ENCODE peak calls at places on chromosomes 6 and 20, in four cellular contexts. A is lower lobe of right lung, X is RWPE1, B is thoracic aorta. S is an unnamed sample.
A peak's percentile ranks its signal among the peaks of the same experiment; 100 is the strongest.

GRCh38 chr6:27582928-27583725 is 110.2 kb upstream of the ZNF184 start:
- DNase-seq in A (no peak), X (no peak), B (no peak), S (peak; percentile 72)

GRCh38 chr20:47795214-47795667 is 10.0 kb upstream of the SULF2 start:
- DNase-seq in A (peak; percentile 38), X (peak; percentile 66), B (peak; percentile 56), S (no peak)

GRCh38 chr20:45337367-45338120 is 10.7 kb downstream of the SDC4 start:
- DNase-seq in A (peak; percentile 71), X (peak; percentile 89), B (peak; percentile 49), S (peak; percentile 93)

GRCh38 chr6:79719248-79719975 is 88.3 kb downstream of the SH3BGRL2 start:
- DNase-seq in A (no peak), X (no peak), B (no peak), S (peak; percentile 55)

GRCh38 chr6:137117605-137118004 is 55.8 kb downstream of the IL22RA2 start:
- DNase-seq in A (no peak), X (no peak), B (no peak), S (no peak)

GRCh38 chr20:51372966-51373365 is 169.6 kb downstream of the NFATC2 start:
- DNase-seq in A (no peak), X (no peak), B (no peak), S (no peak)

GRCh38 chr6:89044988-89045387 is 35.6 kb upstream of the PNRC1 start:
- DNase-seq in A (peak; percentile 71), X (no peak), B (no peak), S (no peak)

GRCh38 chr6:41571066-41571780 is 25.0 kb downstream of the FOXP4 start:
- DNase-seq in A (no peak), X (no peak), B (no peak), S (no peak)

GRCh38 chr20:36248836-36249235 is 12.6 kb downstream of the AAR2 start:
- DNase-seq in A (no peak), X (no peak), B (no peak), S (no peak)

DNA sequence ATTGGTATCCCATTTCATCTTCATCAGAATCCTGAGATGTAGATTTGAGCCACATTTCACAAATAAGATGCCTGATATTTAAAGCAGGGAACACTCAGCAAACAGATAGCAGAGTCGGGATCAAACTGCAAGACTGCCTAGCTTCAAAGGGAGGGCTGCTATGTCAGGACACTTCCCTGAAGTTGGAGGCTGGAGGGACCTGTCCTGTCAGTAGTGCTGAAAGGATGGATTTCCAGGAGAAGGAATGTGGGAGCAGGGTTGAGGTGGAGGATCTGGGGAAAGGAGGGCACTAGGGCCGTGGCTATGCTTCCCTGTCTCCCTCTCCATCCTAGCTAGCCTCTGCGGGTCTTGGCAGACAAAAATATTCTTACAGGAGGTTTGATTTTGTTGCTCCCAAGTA is 32.2 kb downstream of the COX4I2 start:
- DNase-seq in A (no peak), X (no peak), B (no peak), S (no peak)
- TF ChIP-seq CTCF in A (no peak), X (no peak), B (no peak), S (no peak)

DNA sequence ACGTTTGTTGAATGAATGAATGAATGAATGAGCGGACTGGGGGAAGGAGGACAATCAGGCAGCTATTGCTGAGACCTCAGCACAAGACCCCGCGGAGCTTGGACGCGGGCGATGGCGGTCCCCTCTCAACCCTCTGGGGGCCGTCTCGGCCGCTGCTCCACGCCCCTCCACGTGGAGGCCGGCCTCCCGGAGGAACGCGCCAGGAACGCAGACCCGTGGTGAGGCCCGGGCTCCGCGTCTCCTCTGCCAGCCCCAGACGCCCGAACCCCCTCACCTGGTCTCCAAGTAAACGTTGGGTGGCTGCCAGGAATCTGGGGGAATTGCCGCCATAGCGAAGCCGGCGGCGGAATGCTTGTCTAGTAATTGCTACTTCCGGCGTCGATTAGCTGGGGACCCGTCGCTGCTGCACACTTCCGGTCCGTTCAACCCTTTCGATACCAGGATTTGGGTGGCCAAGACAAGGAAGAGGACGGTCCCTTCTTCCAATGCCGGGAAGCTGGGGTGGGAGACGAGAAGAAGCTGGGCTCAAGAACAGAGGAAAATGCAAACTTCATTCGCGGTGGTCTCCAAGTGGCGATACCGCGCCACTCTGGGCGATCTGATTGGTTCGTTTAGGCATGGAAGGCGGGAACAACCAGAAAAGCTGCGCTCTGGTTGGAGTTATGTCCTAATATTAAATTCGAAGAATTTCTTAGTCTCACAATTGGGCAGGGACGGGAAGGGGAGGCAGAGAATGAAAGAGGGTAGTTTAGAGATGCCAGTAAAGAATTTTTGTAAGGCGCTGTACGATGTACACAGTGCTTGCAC is at the start of gene PPIL1:
- DNase-seq in A (peak; percentile 87), X (peak; percentile 94), B (peak; percentile 52), S (peak; percentile 93)
- TF ChIP-seq CTCF in A (no peak), X (no peak), B (no peak), S (no peak)

GRCh38 chr6:69424581-69424980 is 372.2 kb downstream of the LMBRD1 start:
- DNase-seq in A (no peak), X (no peak), B (no peak), S (no peak)

GRCh38 chr6:69422474-69422873 is 374.3 kb downstream of the LMBRD1 start:
- DNase-seq in A (no peak), X (no peak), B (no peak), S (no peak)

GRCh38 chr6:69421986-69422385 is 374.8 kb downstream of the LMBRD1 start:
- DNase-seq in A (no peak), X (no peak), B (no peak), S (no peak)

GRCh38 chr6:69423785-69424184 is 373.0 kb downstream of the LMBRD1 start:
- DNase-seq in A (no peak), X (no peak), B (no peak), S (no peak)

GRCh38 chr6:69427882-69428281 is 368.9 kb downstream of the LMBRD1 start:
- DNase-seq in A (no peak), X (no peak), B (no peak), S (no peak)
- TF ChIP-seq CTCF in A (no peak), X (no peak), B (no peak), S (no peak)

GRCh38 chr6:44626608-44627007 is 239.1 kb downstream of the CDC5L start:
- DNase-seq in A (no peak), X (no peak), B (no peak), S (no peak)
- TF ChIP-seq CTCF in A (no peak), X (no peak), B (no peak), S (no peak)

DNA sequence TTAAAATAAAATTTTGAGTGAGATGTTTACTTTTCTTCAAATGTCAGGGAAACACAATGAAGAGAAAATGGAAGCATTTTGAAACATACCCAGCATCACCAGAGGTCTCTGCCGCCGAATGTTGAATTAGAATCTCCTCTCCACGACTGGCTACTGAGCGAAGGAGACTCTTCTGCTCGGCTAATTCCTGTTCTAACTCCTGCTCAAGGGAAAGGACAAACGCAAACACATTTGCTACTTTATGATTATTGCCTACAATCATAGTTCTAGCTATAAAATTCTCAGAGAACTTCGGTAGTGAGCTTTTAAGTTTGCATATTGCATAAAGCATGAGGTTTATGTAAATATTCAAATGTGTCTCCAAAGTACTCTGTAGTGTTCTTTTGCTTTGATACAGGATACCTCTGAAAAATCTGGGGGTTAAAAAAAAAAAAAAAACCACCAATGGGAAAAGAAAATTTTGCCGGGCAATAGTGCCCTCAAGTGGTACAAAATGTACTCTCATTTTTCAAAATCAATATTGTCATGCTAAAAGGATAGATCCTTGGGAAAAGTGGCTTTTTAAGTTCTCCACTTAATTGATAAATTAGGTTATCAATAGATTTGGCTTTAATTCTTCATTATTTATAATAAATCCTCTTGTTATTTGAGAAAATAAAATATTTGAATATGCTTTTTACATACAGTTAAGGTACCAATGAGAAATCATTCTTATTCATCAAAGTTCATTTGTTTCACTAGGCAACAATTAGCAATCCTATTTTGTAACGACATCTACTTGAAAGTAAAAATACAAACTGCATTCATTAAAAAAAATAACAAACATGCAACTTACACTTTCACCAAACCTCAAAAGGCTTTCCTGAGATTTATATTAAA is 369.0 kb downstream of the SYNE1 start:
- DNase-seq in A (no peak), X (peak; percentile 30), B (no peak), S (peak; percentile 46)
- TF ChIP-seq CTCF in A (peak; percentile 47), X (peak; percentile 60), B (peak; percentile 40), S (peak; percentile 56)

DNA sequence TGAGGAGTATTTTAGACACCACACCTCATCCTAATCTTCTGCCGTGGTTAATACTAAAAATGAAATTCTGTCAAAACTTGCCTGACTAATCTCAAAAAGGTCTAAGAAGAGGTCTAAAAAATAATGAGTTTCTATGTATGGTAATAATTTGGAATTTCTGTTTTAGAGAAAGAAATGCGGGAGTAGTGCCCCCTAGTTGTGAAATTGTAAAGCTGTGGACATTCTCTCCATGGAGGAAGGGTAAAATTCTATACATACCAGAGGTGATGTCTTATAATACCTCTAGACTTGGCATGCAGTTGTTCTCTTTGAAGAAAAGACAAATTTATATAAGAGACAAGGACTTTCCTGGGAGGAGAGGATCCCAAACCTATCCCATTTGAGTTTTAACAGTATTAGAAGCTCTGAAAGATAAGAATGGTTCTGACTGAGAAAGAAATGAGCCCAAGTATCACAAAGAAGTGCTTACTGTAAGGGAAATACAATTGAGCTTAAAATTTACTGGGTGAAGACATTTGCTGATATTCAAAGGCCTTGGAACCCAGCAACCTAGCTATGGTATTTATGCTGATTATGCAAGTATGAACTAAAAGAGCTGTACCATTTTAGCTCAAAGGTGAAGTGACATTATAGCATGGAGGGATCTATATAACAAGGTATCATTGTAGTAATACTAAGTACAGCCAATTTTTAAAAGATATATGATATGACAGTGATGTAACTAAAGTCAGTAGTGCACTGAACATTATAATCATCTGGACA is 5.1 kb upstream of the EPHA7 start:
- DNase-seq in A (no peak), X (no peak), B (no peak), S (peak; percentile 47)
- TF ChIP-seq CTCF in A (peak; percentile 45), X (no peak), B (peak; percentile 10), S (peak; percentile 62)

DNA sequence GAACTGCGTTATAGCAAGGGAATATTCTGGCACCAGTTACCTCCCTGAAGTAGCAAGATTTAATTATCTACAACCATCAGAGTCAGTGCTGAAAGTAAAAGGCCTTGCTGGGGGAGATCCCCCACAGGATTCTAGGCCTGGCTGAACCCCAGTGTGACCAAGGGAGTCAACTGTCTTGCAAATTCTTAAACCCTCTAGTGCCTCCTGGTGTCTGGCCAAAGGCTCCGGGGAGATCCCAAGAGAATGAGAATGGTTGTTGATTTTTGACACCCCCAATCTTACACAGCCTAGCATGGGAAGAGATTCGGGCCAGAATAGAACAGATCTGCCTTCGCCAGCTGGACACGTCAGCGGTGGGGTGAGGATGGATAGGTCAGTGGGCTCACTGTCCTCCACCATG is 179.4 kb downstream of the ERMARD start:
- DNase-seq in A (no peak), X (no peak), B (no peak), S (peak; percentile 2)
- TF ChIP-seq CTCF in A (no peak), X (no peak), B (no peak), S (peak; percentile 23)

GRCh38 chr20:24612799-24613775 is 143.7 kb downstream of the SYNDIG1 start:
- DNase-seq in A (no peak), X (no peak), B (no peak), S (peak; percentile 20)

GRCh38 chr20:24615353-24615752 is 145.9 kb downstream of the SYNDIG1 start:
- DNase-seq in A (no peak), X (no peak), B (no peak), S (no peak)

GRCh38 chr20:24617080-24617432 is 147.6 kb downstream of the SYNDIG1 start:
- DNase-seq in A (no peak), X (no peak), B (no peak), S (no peak)

GRCh38 chr20:24616258-24617079 is 147.0 kb downstream of the SYNDIG1 start:
- DNase-seq in A (no peak), X (no peak), B (no peak), S (no peak)

DNA sequence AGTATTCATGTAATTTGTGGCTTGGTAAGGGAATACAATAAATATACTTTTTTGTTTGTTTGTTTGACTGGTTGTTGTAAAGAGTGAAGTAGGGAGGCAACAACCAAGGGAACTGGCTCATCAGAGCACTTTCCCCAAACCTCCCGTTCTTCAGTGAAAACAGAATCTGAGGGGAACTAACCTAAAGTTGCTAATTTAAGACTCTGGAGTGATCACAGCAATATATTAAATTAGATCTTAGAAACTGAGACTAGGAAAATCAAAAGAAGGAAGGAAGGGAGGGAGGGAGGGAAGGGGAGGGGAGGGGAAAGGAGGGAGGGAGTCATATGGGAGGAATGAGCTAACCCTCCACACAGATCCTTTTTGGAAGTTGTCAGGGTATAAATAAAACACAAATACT is 144.9 kb downstream of the SYNDIG1 start:
- DNase-seq in A (no peak), X (no peak), B (no peak), S (no peak)
- TF ChIP-seq CTCF in A (no peak), X (no peak), B (no peak), S (no peak)

S was measured in choroid plexus epithelial cell.